ENCODE peak calls at places on chromosomes 3 and 15, in six cellular contexts. J, B, H, M, P and R are unnamed samples.

GRCh38 chr15:71129660-71130059 is 14.4 kb downstream of the THSD4 start:
- DNase-seq in H (no peak), J (no peak), M (no peak), P (no peak), B (no peak), R (no peak)

GRCh38 chr3:65713016-65713415 is 325.7 kb downstream of the MAGI1 start:
- DNase-seq in J (no peak), H (no peak), B (no peak), P (no peak), M (peak), R (no peak)

GRCh38 chr3:117439812-117440211 is 730.2 kb downstream of the TUSC7 start:
- DNase-seq in P (no peak), H (no peak), B (no peak), M (no peak), J (no peak), R (no peak)

GRCh38 chr3:14019459-14019858 is 105.2 kb downstream of the CHCHD4 start:
- DNase-seq in B (no peak), P (no peak), H (no peak), M (no peak), J (no peak), R (no peak)

GRCh38 chr15:84975871-84976351 is 5.7 kb upstream of the PDE8A start:
- DNase-seq in B (no peak), M (no peak), J (no peak), H (no peak), P (peak), R (no peak)

GRCh38 chr15:56320861-56321260 is 44.4 kb upstream of the TEX9 start:
- DNase-seq in P (no peak), J (no peak), H (no peak), B (no peak), M (no peak), R (no peak)

GRCh38 chr3:112759681-112760080 is 87.0 kb downstream of the CD200R1L start:
- DNase-seq in B (no peak), P (no peak), J (no peak), H (no peak), M (no peak), R (no peak)

GRCh38 chr3:99568936-99569335 is 69.5 kb upstream of the COL8A1 start:
- DNase-seq in J (no peak), M (no peak), B (no peak), P (no peak), H (no peak), R (no peak)

GRCh38 chr15:63973212-63974009 is 72.9 kb downstream of the DAPK2 start:
- DNase-seq in J (no peak), B (no peak), H (no peak), P (no peak), M (peak), R (no peak)

GRCh38 chr3:120417272-120417911 is 33.4 kb downstream of the FSTL1 start:
- DNase-seq in M (peak), B (peak), P (peak), J (peak), H (peak), R (peak)

GRCh38 chr3:182117131-182117530 is 405.4 kb downstream of the SOX2 start:
- DNase-seq in P (no peak), M (no peak), J (no peak), B (no peak), H (no peak), R (no peak)

GRCh38 chr15:76983588-76984379 is 11.1 kb upstream of the PSTPIP1 start:
- DNase-seq in M (no peak), J (no peak), H (no peak), B (no peak), P (no peak), R (no peak)

GRCh38 chr3:41716391-41716910 is 245.5 kb downstream of the ULK4 start:
- DNase-seq in M (no peak), B (no peak), P (no peak), J (no peak), H (no peak), R (no peak)

GRCh38 chr3:145678401-145678800 is 482.6 kb downstream of the PLOD2 start:
- DNase-seq in M (no peak), J (no peak), H (no peak), P (no peak), B (no peak), R (no peak)

GRCh38 chr3:86673981-86674380 is 317.0 kb downstream of the VGLL3 start:
- DNase-seq in P (no peak), B (no peak), H (no peak), M (no peak), J (no peak), R (no peak)

GRCh38 chr3:46960081-46960701 is 16.4 kb downstream of the CCDC12 start:
- DNase-seq in B (no peak), H (no peak), M (no peak), J (no peak), P (no peak), R (no peak)

GRCh38 chr15:24848050-24848449 is 106.7 kb upstream of the SNRPN start:
- DNase-seq in B (no peak), H (peak), P (no peak), J (no peak), M (no peak), R (no peak)

GRCh38 chr15:53588773-53589172 is 170.7 kb downstream of the WDR72 start:
- DNase-seq in P (no peak), B (no peak), M (no peak), J (no peak), H (no peak), R (no peak)

GRCh38 chr15:25733856-25734679 is 129.1 kb downstream of the ATP10A start:
- DNase-seq in P (no peak), B (no peak), M (no peak), H (no peak), J (no peak), R (no peak)

GRCh38 chr15:92158426-92158825 is 235.3 kb upstream of the ST8SIA2 start:
- DNase-seq in P (no peak), H (no peak), J (no peak), B (peak), M (no peak), R (no peak)

GRCh38 chr15:65833501-65834220 is 35.6 kb upstream of the RAB11A start:
- DNase-seq in B (no peak), J (no peak), H (no peak), M (no peak), P (no peak), R (no peak)

GRCh38 chr3:66482005-66482404 is 18.8 kb downstream of the LRIG1 start:
- DNase-seq in H (no peak), B (no peak), M (no peak), J (no peak), P (no peak), R (no peak)

GRCh38 chr15:98804057-98804380 is 155.7 kb downstream of the IGF1R start:
- DNase-seq in H (no peak), M (no peak), B (no peak), P (no peak), J (no peak), R (no peak)

GRCh38 chr15:60095711-60096110 is 91.6 kb downstream of the FOXB1 start:
- DNase-seq in H (no peak), J (no peak), M (no peak), B (no peak), P (no peak), R (no peak)

GRCh38 chr3:87367752-87368151 is 91.4 kb upstream of the POU1F1 start:
- DNase-seq in H (no peak), M (no peak), B (no peak), J (no peak), P (no peak), R (no peak)

GRCh38 chr3:47441796-47442551 is 33.8 kb downstream of the SCAP start:
- DNase-seq in H (no peak), P (no peak), J (no peak), M (no peak), B (no peak), R (no peak)

GRCh38 chr15:85494035-85494793 is 113.8 kb downstream of the AKAP13 start:
- DNase-seq in M (peak), B (no peak), P (no peak), H (no peak), J (no peak), R (no peak)

GRCh38 chr3:167839460-167839859 is 103.9 kb downstream of the SERPINI1 start:
- DNase-seq in M (no peak), P (no peak), H (no peak), B (no peak), J (no peak), R (no peak)

GRCh38 chr3:167840247-167840646 is 104.7 kb downstream of the SERPINI1 start:
- DNase-seq in H (no peak), P (no peak), J (no peak), M (no peak), B (no peak), R (no peak)

GRCh38 chr3:167835953-167836352 is 100.4 kb downstream of the SERPINI1 start:
- DNase-seq in H (no peak), J (no peak), P (no peak), M (no peak), B (no peak), R (no peak)

GRCh38 chr3:167835359-167835758 is 99.8 kb downstream of the SERPINI1 start:
- DNase-seq in J (no peak), B (no peak), M (no peak), P (no peak), H (no peak), R (no peak)

DNA sequence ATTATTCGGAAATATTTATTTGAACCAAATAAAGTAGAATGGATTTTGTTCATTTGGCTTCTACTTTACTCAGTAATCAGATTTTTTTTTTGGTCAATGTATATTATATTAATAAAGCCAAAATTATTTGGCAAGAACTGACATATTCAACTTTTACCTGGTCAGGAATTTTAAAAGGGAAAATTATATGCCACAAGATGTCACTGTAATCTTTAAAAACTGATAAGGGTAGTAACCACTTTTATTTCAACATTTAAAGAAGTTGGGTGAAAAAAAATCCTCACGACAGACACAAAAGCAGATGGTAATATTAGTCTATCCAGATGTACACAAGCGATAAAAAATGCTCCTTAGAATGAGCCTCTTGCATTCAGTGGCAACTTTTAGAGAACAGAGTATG is 101.9 kb downstream of the SERPINI1 start:
- DNase-seq in M (no peak), H (no peak), J (no peak), P (no peak), B (no peak), R (no peak)
- TF ChIP-seq CTCF in M (no peak), H (no peak), J (no peak), P (no peak), B (no peak), R (no peak)

GRCh38 chr3:69088033-69088432 is 3.3 kb downstream of the ARL6IP5 start:
- DNase-seq in M (no peak), B (no peak), P (no peak), H (no peak), J (no peak), R (no peak)
- TF ChIP-seq CTCF in M (no peak), B (no peak), P (no peak), H (no peak), J (no peak), R (no peak)

GRCh38 chr15:101540480-101541239 is 51.2 kb upstream of the PCSK6 start:
- DNase-seq in J (no peak), M (no peak), H (no peak), P (no peak), B (no peak), R (no peak)
- TF ChIP-seq CTCF in J (no peak), M (peak), H (no peak), P (peak), B (no peak), R (no peak)

GRCh38 chr3:39446444-39446843 is 21.0 kb upstream of the MOBP start:
- DNase-seq in P (no peak), M (no peak), H (no peak), B (no peak), J (no peak), R (no peak)

GRCh38 chr3:39440316-39440715 is 27.2 kb upstream of the MOBP start:
- DNase-seq in M (no peak), P (no peak), J (no peak), H (no peak), B (no peak), R (no peak)

GRCh38 chr3:39447637-39448483 is 19.6 kb upstream of the MOBP start:
- DNase-seq in J (peak), B (peak), P (peak), H (peak), M (peak), R (peak)

GRCh38 chr3:39445927-39446326 is 21.6 kb upstream of the MOBP start:
- DNase-seq in B (no peak), M (no peak), P (no peak), J (no peak), H (no peak), R (no peak)

GRCh38 chr3:39443530-39443929 is 23.9 kb upstream of the MOBP start:
- DNase-seq in P (no peak), J (no peak), B (no peak), M (no peak), H (no peak), R (no peak)
- TF ChIP-seq CTCF in P (peak), J (no peak), B (no peak), M (no peak), H (no peak), R (no peak)

GRCh38 chr3:127867986-127868385 is 45.7 kb upstream of the MGLL start:
- DNase-seq in B (no peak), M (peak), P (no peak), J (no peak), H (no peak), R (no peak)
- TF ChIP-seq CTCF in B (no peak), M (no peak), P (no peak), J (no peak), H (no peak), R (no peak)

GRCh38 chr3:157755254-157755653 is 252.0 kb upstream of the VEPH1 start:
- DNase-seq in P (no peak), H (no peak), B (no peak), M (no peak), J (no peak), R (no peak)
- TF ChIP-seq CTCF in P (no peak), H (no peak), B (no peak), M (peak), J (no peak), R (no peak)

DNA sequence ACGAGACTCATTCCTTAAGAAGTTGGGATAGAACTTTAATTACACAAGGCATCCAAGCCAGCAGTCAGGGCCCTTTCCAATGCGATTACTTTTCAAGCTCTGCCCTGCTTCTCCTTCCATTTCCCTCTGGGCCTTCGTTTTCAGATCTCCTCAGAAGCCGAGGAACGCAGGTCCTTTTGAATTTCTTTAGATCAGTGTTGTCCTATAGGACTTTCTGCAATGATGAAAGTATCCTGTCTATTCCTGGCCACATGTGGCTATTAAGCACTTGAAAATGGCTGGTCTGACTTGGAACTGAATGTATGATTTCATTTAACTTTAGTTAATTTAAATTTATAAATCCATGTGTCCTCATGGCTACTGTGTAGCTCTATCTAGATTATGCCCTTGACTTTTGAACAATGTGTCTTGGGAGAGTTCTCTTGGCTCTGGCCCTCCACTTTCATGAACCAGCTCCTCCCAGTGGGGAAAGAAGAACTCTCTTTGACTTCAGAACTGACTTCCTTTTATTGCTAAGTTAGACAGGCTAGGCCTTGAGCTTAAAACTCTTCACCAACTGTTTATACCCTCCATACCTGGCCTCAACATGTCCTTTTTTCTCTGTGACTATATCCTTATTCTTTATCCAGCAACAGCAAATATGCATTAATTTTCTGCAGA is 22.7 kb downstream of the TGFBR2 start:
- DNase-seq in B (no peak), J (no peak), P (no peak), H (no peak), M (no peak), R (no peak)
- TF ChIP-seq CTCF in B (no peak), J (peak), P (no peak), H (no peak), M (peak), R (no peak)

DNA sequence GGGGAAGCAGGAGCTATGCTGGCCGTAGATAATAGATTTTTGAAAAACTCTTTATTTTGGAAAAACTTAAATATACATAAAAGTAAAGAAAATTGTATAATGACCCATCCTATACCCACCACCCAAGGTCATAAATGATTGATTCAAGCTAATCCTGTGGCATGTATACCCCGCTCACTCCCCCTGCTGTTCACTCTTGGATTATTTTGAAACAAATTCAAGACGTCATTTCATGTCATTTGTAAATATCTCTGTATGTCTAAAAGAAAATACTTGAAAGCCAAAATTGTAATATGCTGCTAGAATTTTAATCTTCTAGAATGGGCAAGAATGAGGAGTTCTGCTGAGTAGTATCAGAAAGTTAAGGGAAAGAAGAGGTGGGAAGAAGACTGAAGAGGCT is 241.7 kb downstream of the FEZF2 start:
- DNase-seq in H (no peak), M (no peak), B (no peak), J (no peak), P (peak), R (no peak)
- TF ChIP-seq CTCF in H (no peak), M (peak), B (no peak), J (no peak), P (no peak), R (no peak)